ENCODE peak calls at places on chromosomes 2 and 18, in four cellular contexts. P is posterior cingulate gyrus, N is germinal center, S is NB4. J is an unnamed sample.

GRCh38 chr18:39913790-39914366 is 2041.2 kb upstream of the PIK3C3 start:
- DNase-seq in N (no peak), S (no peak), P (no peak), J (no peak)

GRCh38 chr2:85277416-85278158 is 50.2 kb downstream of the TGOLN2 start:
- DNase-seq in S (no peak), N (no peak), P (no peak), J (no peak)

GRCh38 chr2:136381722-136382633 is 264.0 kb upstream of the CXCR4 start:
- DNase-seq in P (no peak), N (peak; percentile 46), S (peak; percentile 94), J (peak; percentile 71)

GRCh38 chr18:75727479-75727878 is 300.0 kb upstream of the SMIM21 start:
- DNase-seq in S (peak; percentile 46), P (no peak), N (no peak), J (peak; percentile 41)

GRCh38 chr2:102094917-102095316 is 47.6 kb upstream of the IL1R1 start:
- DNase-seq in N (no peak), S (peak; percentile 77), P (no peak), J (peak; percentile 56)

GRCh38 chr2:119108186-119108585 is 50.4 kb downstream of the C1QL2 start:
- DNase-seq in S (no peak), N (no peak), P (no peak), J (no peak)

GRCh38 chr2:241561811-241562210 is 3.3 kb downstream of the BOK start:
- DNase-seq in N (no peak), S (peak; percentile 58), P (peak; percentile 81), J (no peak)

GRCh38 chr18:67916142-67916541 is 399.6 kb upstream of the DSEL start:
- DNase-seq in P (no peak), N (no peak), S (no peak), J (no peak)

GRCh38 chr2:91839904-91840868 is 3031.0 kb upstream of the TEKT4 start:
- DNase-seq in S (no peak), N (no peak), P (no peak), J (no peak)

GRCh38 chr2:63888490-63889402 is 47.0 kb downstream of the UGP2 start:
- DNase-seq in S (peak; percentile 63), P (no peak), N (peak; percentile 58), J (peak; percentile 47)

GRCh38 chr2:3142961-3143571 is 234.6 kb downstream of the EIPR1 start:
- DNase-seq in P (peak; percentile 56), S (no peak), N (no peak), J (no peak)

GRCh38 chr18:10536270-10536669 is 10.4 kb downstream of the NAPG start:
- DNase-seq in P (no peak), S (no peak), N (no peak), J (no peak)

J was measured in activated naive CD8-positive, alpha-beta T cell treated with anti-CD3 and anti-CD28 coated beads, Interleukin-2, amount 50 U/mL, for 24 hours.